ENCODE peak calls at places on chromosomes 4 and X, in five cellular contexts. H is EL; V is NCI-H1694 treated with DMSO at 0.1 percent for 48 hours; I is MCF 10A; U is stimulated activated CD4-positive, alpha-beta T cell treated with anti-CD3 and anti-CD28 coated beads, Interleukin-15, amount 100 ng/mL, for 24 hours. C is an unnamed sample.

GRCh38 chr4:125735107-125735506 is 420.4 kb downstream of the FAT4 start:
- DNase-seq in H (peak), V (no peak), I (peak), U (no peak), C (peak)

GRCh38 chrX:71301195-71301924 is at the start of gene ITGB1BP2:
- DNase-seq in H (peak), V (no peak), I (no peak), U (no peak), C (peak)

GRCh38 chrX:78104447-78105176 is 564 bp downstream of the PGK1 start:
- DNase-seq in H (peak), V (no peak), I (peak), U (peak), C (peak)

GRCh38 chr4:38949416-38950051 is 81.9 kb downstream of the FAM114A1 start:
- DNase-seq in H (peak), V (no peak), I (no peak), U (peak), C (peak)

GRCh38 chrX:314049-314448 is 4.5 kb downstream of the GTPBP6 start:
- DNase-seq in H (no peak), V (no peak), I (no peak), U (no peak), C (no peak)

GRCh38 chr4:95549246-95550138 is 719 bp upstream of the UNC5C start:
- DNase-seq in H (peak), V (no peak), I (peak), U (peak), C (peak)

GRCh38 chr4:107862658-107863057 is 37.9 kb downstream of the SGMS2 start:
- DNase-seq in H (peak), V (no peak), I (peak), U (peak), C (peak)

GRCh38 chr4:39548425-39549067 is 21.3 kb upstream of the UGDH start:
- DNase-seq in H (peak), V (no peak), I (no peak), U (no peak), C (peak)

GRCh38 chr4:6332042-6332668 is 62.5 kb downstream of the WFS1 start:
- DNase-seq in H (peak), V (no peak), I (peak), U (peak), C (no peak)

GRCh38 chr4:88458091-88458740 is 1.3 kb downstream of the HERC5 start:
- DNase-seq in H (no peak), V (no peak), I (no peak), U (no peak), C (no peak)

GRCh38 chr4:148052448-148052847 is 320.6 kb downstream of the ARHGAP10 start:
- DNase-seq in H (no peak), V (no peak), I (no peak), U (no peak), C (peak)

C was measured in renal cortical epithelial cell.